ENCODE peak calls at places on chromosome 19, in seven cellular contexts. N, V, H, P, M, Q and O are unnamed samples.

GRCh38 chr19:30552593-30552992 is 180.4 kb downstream of the ZNF536 start:
- DNase-seq in N (no peak), V (no peak), H (no peak), P (no peak), M (no peak), Q (no peak), O (no peak)

GRCh38 chr19:34171539-34171876 is 796 bp upstream of the LSM14A start:
- DNase-seq in N (peak; percentile 64), V (no peak), H (no peak), P (peak; percentile 65), M (no peak), Q (no peak), O (no peak)

GRCh38 chr19:835201-835810 is 5.5 kb upstream of the PRTN3 start:
- DNase-seq in N (no peak), V (no peak), H (no peak), P (no peak), M (no peak), Q (no peak), O (no peak)

GRCh38 chr19:37980419-37980975 is 73.5 kb downstream of the SIPA1L3 start:
- DNase-seq in N (no peak), V (no peak), H (no peak), P (no peak), M (no peak), Q (no peak), O (no peak)

GRCh38 chr19:31177230-31177629 is 172.0 kb downstream of the TSHZ3 start:
- DNase-seq in N (no peak), V (no peak), H (no peak), P (no peak), M (no peak), Q (no peak), O (no peak)

GRCh38 chr19:16934489-16934888 is 45.7 kb downstream of the F2RL3 start:
- DNase-seq in N (no peak), V (no peak), H (no peak), P (no peak), M (no peak), Q (no peak), O (no peak)

GRCh38 chr19:7333198-7334118 is 15.3 kb upstream of the ARHGEF18 start:
- DNase-seq in N (no peak), V (no peak), H (no peak), P (no peak), M (no peak), Q (no peak), O (peak; percentile 65)

GRCh38 chr19:827710-828321 is at the start of gene AZU1:
- DNase-seq in N (no peak), V (no peak), H (no peak), P (no peak), M (no peak), Q (no peak), O (no peak)

GRCh38 chr19:35710784-35711723 is 6.7 kb downstream of the ZBTB32 start:
- DNase-seq in N (no peak), V (no peak), H (no peak), P (no peak), M (no peak), Q (no peak), O (peak; percentile 83)

GRCh38 chr19:57903298-57904174 is 12.9 kb downstream of the ZNF417 start:
- DNase-seq in N (peak; percentile 26), V (no peak), H (no peak), P (no peak), M (peak; percentile 43), Q (peak; percentile 13), O (no peak)

DNA sequence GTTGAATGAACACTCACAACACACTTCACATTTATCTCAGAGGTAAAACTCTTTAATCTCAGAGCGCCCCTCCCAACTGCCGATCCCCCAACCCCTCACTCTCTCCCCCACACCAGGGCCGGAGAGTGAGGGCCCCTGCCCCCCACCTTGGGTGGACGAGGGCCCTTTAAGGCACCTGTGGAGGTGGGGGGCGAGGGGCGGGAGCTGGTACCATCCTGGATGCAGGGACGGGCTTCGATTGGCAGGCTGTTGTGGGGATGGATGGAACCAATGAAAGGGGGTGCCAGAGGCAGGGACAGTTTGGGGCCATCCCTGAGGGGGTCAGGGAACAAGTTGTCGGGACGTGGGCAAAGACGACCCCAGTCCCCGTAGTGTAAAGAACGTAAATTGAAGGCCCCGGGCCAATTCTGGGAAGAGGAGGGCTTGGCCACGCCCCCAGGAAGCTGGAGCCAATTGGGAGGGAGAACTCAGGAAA is 1.7 kb upstream of the PNKP start:
- DNase-seq in N (no peak), V (no peak), H (no peak), P (no peak), M (no peak), Q (no peak), O (no peak)
- TF ChIP-seq CTCF in N (no peak), V (no peak), H (no peak), P (no peak), M (no peak), Q (no peak), O (no peak)

DNA sequence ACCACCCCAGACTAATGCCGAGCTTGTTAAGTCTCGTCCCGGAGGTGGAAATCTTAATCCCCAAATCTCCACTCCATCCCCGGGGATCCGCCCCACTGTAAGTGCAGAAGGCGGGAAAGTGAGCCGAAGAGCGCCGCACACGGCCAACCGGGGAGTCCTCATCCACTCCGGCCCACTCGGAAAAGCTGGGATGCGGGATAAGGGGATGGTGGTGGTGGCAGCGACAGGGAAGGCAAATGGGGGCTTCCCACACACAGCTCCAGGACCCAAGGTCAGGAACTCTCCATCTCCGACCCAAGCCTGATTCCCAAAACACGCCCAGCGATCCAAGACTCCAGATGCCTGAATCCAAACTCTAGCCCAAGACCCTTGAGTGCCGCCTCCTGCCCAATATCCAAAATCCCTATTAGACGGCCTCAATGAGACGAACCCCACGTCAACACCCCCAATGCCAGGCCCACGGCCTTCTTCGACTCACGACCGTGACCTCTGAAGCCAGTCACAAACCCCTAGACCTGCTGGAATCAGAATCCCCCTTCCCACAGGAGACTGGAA is 481 bp downstream of the FBL start:
- DNase-seq in N (peak; percentile 20), V (no peak), H (no peak), P (no peak), M (no peak), Q (peak; percentile 65), O (peak; percentile 33)
- TF ChIP-seq CTCF in N (peak; percentile 31), V (peak; percentile 24), H (no peak), P (no peak), M (no peak), Q (peak; percentile 40), O (peak; percentile 21)

DNA sequence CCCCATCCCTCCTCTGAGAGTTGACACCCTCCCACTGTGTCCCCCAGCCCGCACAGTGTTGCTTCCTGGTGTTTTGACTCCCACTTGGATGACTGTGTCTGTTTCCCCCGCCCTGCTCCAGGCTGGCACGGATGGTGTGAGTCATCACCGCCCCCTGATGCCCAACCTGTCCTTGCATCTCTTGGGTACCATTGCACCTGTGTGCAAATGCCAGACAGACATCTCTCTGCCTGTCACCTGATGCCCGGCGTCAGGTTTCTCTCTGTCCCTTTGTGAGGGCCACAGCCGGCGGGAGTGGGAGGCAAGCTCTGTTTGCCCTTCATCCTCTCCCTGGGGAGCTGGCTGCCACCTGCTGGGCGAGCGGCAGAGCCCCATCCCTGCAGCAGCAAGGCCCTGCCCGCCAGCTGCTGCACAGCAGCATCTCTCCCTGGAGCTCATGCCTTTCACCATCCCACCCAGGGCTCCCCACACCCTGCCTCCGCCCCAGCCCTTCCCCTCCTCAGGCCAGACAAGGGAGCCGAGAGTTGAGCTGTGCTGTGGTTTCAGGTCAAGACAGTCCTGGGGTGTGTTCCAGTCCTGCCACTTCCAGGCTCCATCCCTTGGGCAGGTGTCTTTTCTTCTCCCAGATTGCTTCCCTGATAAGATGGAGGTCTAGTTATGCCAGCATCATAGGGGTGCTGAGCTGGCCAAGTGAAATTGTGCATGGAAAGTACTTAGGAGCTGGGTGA is 29.7 kb downstream of the NKPD1 start:
- DNase-seq in N (peak; percentile 14), V (no peak), H (no peak), P (no peak), M (peak; percentile 54), Q (no peak), O (no peak)
- TF ChIP-seq CTCF in N (peak; percentile 29), V (no peak), H (no peak), P (peak; percentile 50), M (peak; percentile 51), Q (no peak), O (peak; percentile 54)

GRCh38 chr19:3098141-3098514 is 4.0 kb downstream of the GNA11 start:
- DNase-seq in N (no peak), V (no peak), H (no peak), P (no peak), M (no peak), Q (no peak), O (peak; percentile 10)
- TF ChIP-seq CTCF in N (no peak), V (no peak), H (peak; percentile 20), P (no peak), M (no peak), Q (no peak), O (no peak)

GRCh38 chr19:46728693-46729339 is 11.9 kb upstream of the PRKD2 start:
- DNase-seq in N (peak; percentile 48), V (no peak), H (no peak), P (no peak), M (peak; percentile 72), Q (peak; percentile 86), O (peak; percentile 69)
- TF ChIP-seq CTCF in N (peak; percentile 98), V (peak; percentile 95), H (peak; percentile 91), P (peak; percentile 92), M (peak; percentile 97), Q (peak; percentile 93), O (peak; percentile 98)

GRCh38 chr19:5896365-5897076 is 7.1 kb downstream of the NDUFA11 start:
- DNase-seq in N (no peak), V (no peak), H (no peak), P (no peak), M (no peak), Q (no peak), O (no peak)

GRCh38 chr19:5895890-5896289 is 7.7 kb downstream of the NDUFA11 start:
- DNase-seq in N (no peak), V (no peak), H (no peak), P (no peak), M (no peak), Q (no peak), O (no peak)

GRCh38 chr19:5899728-5900526 is 3.7 kb downstream of the NDUFA11 start:
- DNase-seq in N (no peak), V (no peak), H (no peak), P (no peak), M (no peak), Q (no peak), O (no peak)

GRCh38 chr19:5895409-5895808 is 8.2 kb downstream of the NDUFA11 start:
- DNase-seq in N (no peak), V (no peak), H (no peak), P (no peak), M (no peak), Q (no peak), O (no peak)

GRCh38 chr19:5897189-5897969 is 6.2 kb downstream of the NDUFA11 start:
- DNase-seq in N (no peak), V (no peak), H (no peak), P (no peak), M (no peak), Q (no peak), O (no peak)
- TF ChIP-seq CTCF in N (no peak), V (no peak), H (no peak), P (peak; percentile 35), M (no peak), Q (peak; percentile 37), O (peak; percentile 4)

GRCh38 chr19:24054044-24054935 is 32.7 kb upstream of the ZNF254 start:
- DNase-seq in N (peak; percentile 89), V (peak; percentile 70), H (no peak), P (peak; percentile 98), M (peak; percentile 78), Q (no peak), O (no peak)
- TF ChIP-seq CTCF in N (no peak), V (no peak), H (no peak), P (no peak), M (no peak), Q (no peak), O (no peak)